ENCODE peak calls at places on chromosomes 13 and 19, in ten cellular contexts. J, B, Z, Q, G, U, R, S, D and K are unnamed samples.

GRCh38 chr19:3080281-3080680 is 13.9 kb upstream of the GNA11 start:
- ATAC-seq in J (no peak), B (no peak), Z (no peak), Q (peak), G (no peak), U (no peak), R (no peak), S (peak), D (no peak), K (no peak)

GRCh38 chr19:35996777-35997176 is 1.8 kb downstream of the SDHAF1 start:
- ATAC-seq in J (no peak), B (no peak), Z (no peak), Q (no peak), G (no peak), U (no peak), R (no peak), S (no peak), D (no peak), K (no peak)

GRCh38 chr19:16168465-16169081 is 4.8 kb downstream of the CIB3 start:
- ATAC-seq in J (no peak), B (no peak), Z (peak), Q (no peak), G (no peak), U (no peak), R (no peak), S (no peak), D (peak), K (no peak)

GRCh38 chr19:45451181-45451849 is 16.5 kb upstream of the FOSB start:
- ATAC-seq in J (peak), B (peak), Z (peak), Q (no peak), G (peak), U (peak), R (no peak), S (no peak), D (peak), K (peak)

GRCh38 chr19:31707206-31707605 is 358.0 kb upstream of the TSHZ3 start:
- ATAC-seq in J (no peak), B (no peak), Z (no peak), Q (no peak), G (no peak), U (no peak), R (no peak), S (no peak), D (no peak), K (no peak)

GRCh38 chr13:100182894-100183490 is 94.1 kb downstream of the PCCA start:
- ATAC-seq in J (no peak), B (no peak), Z (no peak), Q (no peak), G (no peak), U (peak), R (no peak), S (peak), D (no peak), K (no peak)

GRCh38 chr13:21033224-21033855 is 28.0 kb downstream of the LATS2 start:
- ATAC-seq in J (peak), B (no peak), Z (no peak), Q (peak), G (peak), U (no peak), R (peak), S (no peak), D (no peak), K (no peak)

GRCh38 chr13:38661276-38661675 is 25.6 kb upstream of the FREM2 start:
- ATAC-seq in J (no peak), B (no peak), Z (no peak), Q (no peak), G (no peak), U (no peak), R (no peak), S (no peak), D (no peak), K (no peak)

GRCh38 chr13:24668955-24669354 is 11.3 kb upstream of the ATP12A start:
- ATAC-seq in J (no peak), B (no peak), Z (no peak), Q (no peak), G (no peak), U (no peak), R (no peak), S (no peak), D (no peak), K (no peak)

GRCh38 chr13:49351871-49352270 is 92.0 kb downstream of the CAB39L start:
- ATAC-seq in J (no peak), B (no peak), Z (no peak), Q (no peak), G (no peak), U (no peak), R (no peak), S (no peak), D (no peak), K (no peak)

GRCh38 chr19:13408889-13409518 is 97.3 kb downstream of the CACNA1A start:
- ATAC-seq in J (no peak), B (no peak), Z (no peak), Q (no peak), G (no peak), U (no peak), R (no peak), S (no peak), D (no peak), K (no peak)

GRCh38 chr19:36627057-36627456 is 21.9 kb downstream of the ZNF382 start:
- ATAC-seq in J (no peak), B (no peak), Z (no peak), Q (no peak), G (no peak), U (no peak), R (no peak), S (no peak), D (no peak), K (no peak)

GRCh38 chr13:34627499-34627898 is 314.6 kb upstream of the NBEA start:
- ATAC-seq in J (no peak), B (no peak), Z (no peak), Q (peak), G (peak), U (no peak), R (no peak), S (no peak), D (no peak), K (no peak)

GRCh38 chr13:40388617-40389016 is 277.8 kb downstream of the FOXO1 start:
- ATAC-seq in J (no peak), B (peak), Z (peak), Q (peak), G (peak), U (peak), R (peak), S (peak), D (peak), K (peak)

GRCh38 chr13:106617561-106617960 is 49.6 kb upstream of the ARGLU1 start:
- ATAC-seq in J (no peak), B (no peak), Z (no peak), Q (no peak), G (no peak), U (no peak), R (no peak), S (no peak), D (no peak), K (no peak)

GRCh38 chr19:18279516-18280246 is 1.7 kb downstream of the JUND start:
- ATAC-seq in J (peak), B (peak), Z (peak), Q (peak), G (peak), U (peak), R (peak), S (peak), D (peak), K (peak)

GRCh38 chr13:19665427-19665859 is 32.0 kb downstream of the MPHOSPH8 start:
- ATAC-seq in J (peak), B (no peak), Z (no peak), Q (peak), G (peak), U (no peak), R (no peak), S (peak), D (no peak), K (no peak)